ENCODE peak calls at places on chromosomes 1 and 21, in six cellular contexts. One of them, this sample, is unnamed. For H3K27me3, the result is how much of the 10 kb centered on the place peaks cover.

GRCh38 chr21:25977068-25977611 is 193.4 kb downstream of the APP start:
- DNase-seq in IMR-90: no peak
- DNase-seq in right atrium auricular region: no peak
- DNase-seq in left ventricle myocardium inferior: no peak
- DNase-seq in stomach: no peak
- DNase-seq in cardiac muscle cell: no peak
- DNase-seq in this sample: no peak

GRCh38 chr1:204476563-204476962 is 18.0 kb downstream of the PIK3C2B start:
- DNase-seq in stomach: no peak
- DNase-seq in IMR-90: no peak
- DNase-seq in right atrium auricular region: no peak
- DNase-seq in cardiac muscle cell: no peak
- DNase-seq in left ventricle myocardium inferior: no peak
- DNase-seq in this sample: no peak

GRCh38 chr1:45685308-45686080 is 839 bp downstream of the GPBP1L1 start:
- DNase-seq in stomach: no peak
- DNase-seq in IMR-90: peak
- DNase-seq in left ventricle myocardium inferior: no peak
- DNase-seq in cardiac muscle cell: peak
- DNase-seq in right atrium auricular region: no peak
- DNase-seq in this sample: peak

GRCh38 chr1:227891955-227892871 is 55.5 kb downstream of the WNT9A start:
- DNase-seq in right atrium auricular region: peak
- DNase-seq in IMR-90: no peak
- DNase-seq in cardiac muscle cell: no peak
- DNase-seq in left ventricle myocardium inferior: no peak
- DNase-seq in stomach: peak
- DNase-seq in this sample: no peak

GRCh38 chr1:33397994-33398393 is 32.9 kb downstream of the PHC2 start:
- DNase-seq in left ventricle myocardium inferior: no peak
- DNase-seq in stomach: no peak
- DNase-seq in right atrium auricular region: no peak
- DNase-seq in cardiac muscle cell: no peak
- DNase-seq in IMR-90: no peak
- DNase-seq in this sample: no peak

GRCh38 chr21:43025636-43026180 is 49.9 kb downstream of the CBS start:
- DNase-seq in right atrium auricular region: no peak
- DNase-seq in cardiac muscle cell: no peak
- DNase-seq in stomach: no peak
- DNase-seq in left ventricle myocardium inferior: no peak
- DNase-seq in IMR-90: peak
- DNase-seq in this sample: no peak

GRCh38 chr1:41533016-41533730 is 48.7 kb upstream of the EDN2 start:
- DNase-seq in stomach: no peak
- DNase-seq in right atrium auricular region: no peak
- DNase-seq in cardiac muscle cell: peak
- DNase-seq in IMR-90: no peak
- DNase-seq in left ventricle myocardium inferior: no peak
- DNase-seq in this sample: no peak

GRCh38 chr21:43645414-43645891 is 13.8 kb downstream of the HSF2BP start:
- DNase-seq in right atrium auricular region: peak
- DNase-seq in IMR-90: peak
- DNase-seq in cardiac muscle cell: peak
- DNase-seq in left ventricle myocardium inferior: no peak
- DNase-seq in stomach: peak
- DNase-seq in this sample: peak

GRCh38 chr1:39816431-39817090 is 27.9 kb upstream of the BMP8B start:
- DNase-seq in right atrium auricular region: peak
- DNase-seq in cardiac muscle cell: peak
- DNase-seq in stomach: peak
- DNase-seq in left ventricle myocardium inferior: peak
- DNase-seq in IMR-90: peak
- DNase-seq in this sample: peak

GRCh38 chr1:219763321-219763720 is 150.4 kb upstream of the ZC3H11B start:
- DNase-seq in cardiac muscle cell: no peak
- DNase-seq in left ventricle myocardium inferior: no peak
- DNase-seq in stomach: no peak
- DNase-seq in IMR-90: no peak
- DNase-seq in right atrium auricular region: no peak
- DNase-seq in this sample: no peak

GRCh38 chr1:116372186-116372585 is 858 bp upstream of the ATP1A1 start:
- DNase-seq in IMR-90: no peak
- DNase-seq in right atrium auricular region: no peak
- DNase-seq in stomach: no peak
- DNase-seq in left ventricle myocardium inferior: no peak
- DNase-seq in cardiac muscle cell: no peak
- DNase-seq in this sample: no peak

GRCh38 chr21:38925923-38926322 is 120.2 kb downstream of the ETS2 start:
- DNase-seq in right atrium auricular region: peak
- DNase-seq in left ventricle myocardium inferior: peak
- DNase-seq in IMR-90: peak
- DNase-seq in stomach: peak
- DNase-seq in cardiac muscle cell: peak
- DNase-seq in this sample: peak

GRCh38 chr1:202579806-202580205 is 130.4 kb downstream of the SYT2 start:
- DNase-seq in stomach: no peak
- DNase-seq in cardiac muscle cell: no peak
- DNase-seq in left ventricle myocardium inferior: no peak
- DNase-seq in IMR-90: peak
- DNase-seq in right atrium auricular region: no peak
- DNase-seq in this sample: no peak

GRCh38 chr21:44391345-44392091 is 38.1 kb downstream of the TRPM2 start:
- DNase-seq in left ventricle myocardium inferior: peak
- DNase-seq in IMR-90: no peak
- DNase-seq in cardiac muscle cell: no peak
- DNase-seq in right atrium auricular region: peak
- DNase-seq in stomach: peak
- DNase-seq in this sample: no peak

GRCh38 chr1:15290382-15290781 is 43.4 kb downstream of the FHAD1 start:
- DNase-seq in cardiac muscle cell: no peak
- DNase-seq in IMR-90: peak
- DNase-seq in stomach: no peak
- DNase-seq in right atrium auricular region: no peak
- DNase-seq in left ventricle myocardium inferior: no peak
- DNase-seq in this sample: peak

GRCh38 chr1:29197590-29197924 is 15.9 kb upstream of the SRSF4 start:
- DNase-seq in right atrium auricular region: no peak
- DNase-seq in left ventricle myocardium inferior: no peak
- DNase-seq in IMR-90: peak
- DNase-seq in stomach: peak
- DNase-seq in cardiac muscle cell: peak
- DNase-seq in this sample: peak

GRCh38 chr1:22313321-22313720 is 138.3 kb upstream of the ZBTB40 start:
- DNase-seq in stomach: no peak
- DNase-seq in cardiac muscle cell: no peak
- DNase-seq in left ventricle myocardium inferior: no peak
- DNase-seq in right atrium auricular region: no peak
- DNase-seq in IMR-90: no peak
- DNase-seq in this sample: no peak

GRCh38 chr21:42403611-42404231 is at the start of gene UBASH3A:
- DNase-seq in left ventricle myocardium inferior: no peak
- DNase-seq in stomach: no peak
- DNase-seq in cardiac muscle cell: no peak
- DNase-seq in IMR-90: no peak
- DNase-seq in right atrium auricular region: no peak
- DNase-seq in this sample: no peak

GRCh38 chr1:98030483-98030882 is 109.6 kb upstream of the DPYD start:
- DNase-seq in right atrium auricular region: no peak
- DNase-seq in stomach: no peak
- DNase-seq in cardiac muscle cell: no peak
- DNase-seq in left ventricle myocardium inferior: no peak
- DNase-seq in IMR-90: peak
- DNase-seq in this sample: peak

GRCh38 chr1:37483785-37484184 is 9.4 kb downstream of the ZC3H12A start:
- DNase-seq in right atrium auricular region: no peak
- DNase-seq in IMR-90: no peak
- DNase-seq in left ventricle myocardium inferior: no peak
- DNase-seq in cardiac muscle cell: no peak
- DNase-seq in stomach: no peak
- DNase-seq in this sample: no peak

GRCh38 chr21:45618846-45619485 is 24.6 kb upstream of the PCBP3 start:
- DNase-seq in left ventricle myocardium inferior: no peak
- DNase-seq in right atrium auricular region: no peak
- DNase-seq in stomach: no peak
- DNase-seq in cardiac muscle cell: no peak
- DNase-seq in IMR-90: no peak
- DNase-seq in this sample: no peak

GRCh38 chr1:59271861-59272260 is 25.0 kb upstream of the FGGY start:
- DNase-seq in stomach: no peak
- DNase-seq in left ventricle myocardium inferior: no peak
- DNase-seq in right atrium auricular region: no peak
- DNase-seq in cardiac muscle cell: no peak
- DNase-seq in IMR-90: no peak
- DNase-seq in this sample: no peak

DNA sequence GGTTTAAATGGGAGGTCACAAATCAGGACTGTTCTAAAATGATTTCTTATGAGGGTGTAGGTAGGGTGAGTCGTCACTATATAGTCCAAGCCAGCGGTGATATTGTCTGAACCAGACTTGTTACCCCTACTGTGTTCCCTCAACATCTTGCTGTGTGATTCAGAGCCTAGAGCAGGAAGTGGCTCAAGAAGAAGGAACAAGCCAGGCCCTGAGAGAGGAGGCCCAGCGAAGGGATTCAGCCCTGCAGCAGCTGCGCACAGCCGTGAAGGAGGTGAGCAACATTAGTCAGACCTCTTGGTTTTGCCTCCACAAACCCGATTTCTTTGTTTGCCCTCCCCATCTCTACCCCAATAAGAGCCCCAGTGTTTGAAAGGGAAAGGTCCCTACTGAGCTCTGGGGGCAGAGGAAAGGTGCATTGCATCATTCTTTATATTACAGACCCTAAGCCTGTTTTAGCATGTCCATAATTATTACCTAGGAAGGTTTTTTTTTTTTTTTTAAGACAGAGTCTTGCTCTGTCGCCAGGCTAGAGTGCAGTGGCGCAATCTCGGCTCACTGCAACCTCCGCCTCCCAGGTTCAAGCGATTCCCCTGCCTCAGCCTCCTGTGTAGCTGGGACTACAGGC is 5.0 kb upstream of the SH3BGRL3 start:
- DNase-seq in stomach: no peak
- DNase-seq in IMR-90: peak
- DNase-seq in cardiac muscle cell: no peak
- DNase-seq in left ventricle myocardium inferior: no peak
- DNase-seq in right atrium auricular region: no peak
- DNase-seq in this sample: peak
- H3K27me3 ChIP-seq in stomach: under half
- H3K27me3 ChIP-seq in IMR-90: under half
- H3K27me3 ChIP-seq in cardiac muscle cell: under half
- H3K27me3 ChIP-seq in left ventricle myocardium inferior: under half
- H3K27me3 ChIP-seq in right atrium auricular region: under half
- H3K27me3 ChIP-seq in this sample: under half

GRCh38 chr1:43549921-43550597 is 19.4 kb downstream of the PTPRF start:
- DNase-seq in stomach: peak
- DNase-seq in right atrium auricular region: no peak
- DNase-seq in left ventricle myocardium inferior: peak
- DNase-seq in IMR-90: no peak
- DNase-seq in cardiac muscle cell: peak
- DNase-seq in this sample: peak
- H3K4me3 ChIP-seq in stomach: peak
- H3K4me3 ChIP-seq in right atrium auricular region: peak
- H3K4me3 ChIP-seq in left ventricle myocardium inferior: peak
- H3K4me3 ChIP-seq in IMR-90: no peak
- H3K4me3 ChIP-seq in cardiac muscle cell: peak
- H3K4me3 ChIP-seq in this sample: peak

GRCh38 chr1:151720974-151721787 is at the start of gene RIIAD1:
- DNase-seq in cardiac muscle cell: peak
- DNase-seq in IMR-90: no peak
- DNase-seq in left ventricle myocardium inferior: peak
- DNase-seq in right atrium auricular region: no peak
- DNase-seq in stomach: peak
- DNase-seq in this sample: no peak

GRCh38 chr1:151723726-151724370 is 2.5 kb downstream of the RIIAD1 start:
- DNase-seq in left ventricle myocardium inferior: no peak
- DNase-seq in IMR-90: no peak
- DNase-seq in right atrium auricular region: no peak
- DNase-seq in stomach: no peak
- DNase-seq in cardiac muscle cell: no peak
- DNase-seq in this sample: peak

GRCh38 chr1:151720190-151720953 is 950 bp upstream of the RIIAD1 start:
- DNase-seq in cardiac muscle cell: peak
- DNase-seq in left ventricle myocardium inferior: no peak
- DNase-seq in IMR-90: peak
- DNase-seq in right atrium auricular region: no peak
- DNase-seq in stomach: peak
- DNase-seq in this sample: no peak

GRCh38 chr1:151718666-151719065 is 2.1 kb upstream of the CELF3 start:
- DNase-seq in IMR-90: no peak
- DNase-seq in right atrium auricular region: no peak
- DNase-seq in stomach: no peak
- DNase-seq in cardiac muscle cell: no peak
- DNase-seq in left ventricle myocardium inferior: no peak
- DNase-seq in this sample: no peak

DNA sequence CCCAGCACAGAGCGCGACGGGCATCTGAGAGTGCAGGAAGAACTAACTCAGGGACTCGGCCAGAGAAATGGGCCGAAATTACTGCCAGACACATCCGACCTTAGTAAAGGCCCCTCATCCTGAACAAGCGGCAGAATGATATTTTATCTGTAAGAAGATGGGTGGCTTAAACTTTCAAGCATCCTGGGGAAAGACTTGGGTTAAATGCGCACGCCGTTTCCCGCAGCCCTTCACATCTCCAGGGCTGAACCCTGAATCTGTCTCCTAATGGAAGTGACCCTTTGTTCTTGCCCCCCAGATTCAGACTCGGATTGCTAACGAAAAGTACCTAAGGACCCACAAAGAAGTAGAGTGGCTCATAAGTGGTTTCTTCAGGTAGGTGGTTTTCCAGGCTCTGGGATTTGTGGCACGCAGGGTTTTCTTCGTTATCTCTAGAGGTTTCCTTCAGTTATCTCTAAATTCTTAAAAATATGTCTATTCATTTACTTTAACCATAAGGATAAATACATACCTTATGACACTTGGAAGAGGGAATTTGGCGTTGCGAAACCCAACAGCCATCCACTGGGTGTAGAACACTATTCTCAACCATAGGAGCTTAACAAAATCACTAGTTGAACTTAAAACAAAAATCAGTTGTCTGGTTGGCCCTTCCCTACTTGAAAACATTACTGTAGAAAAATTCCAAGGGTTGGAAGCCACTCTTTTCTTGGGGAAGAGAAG is 627 bp downstream of the RIIAD1 start:
- DNase-seq in cardiac muscle cell: no peak
- DNase-seq in stomach: no peak
- DNase-seq in right atrium auricular region: no peak
- DNase-seq in left ventricle myocardium inferior: no peak
- DNase-seq in IMR-90: peak
- DNase-seq in this sample: no peak
- H3K27me3 ChIP-seq in cardiac muscle cell: under half
- H3K27me3 ChIP-seq in stomach: under half
- H3K27me3 ChIP-seq in right atrium auricular region: under half
- H3K27me3 ChIP-seq in left ventricle myocardium inferior: under half
- H3K27me3 ChIP-seq in IMR-90: half or more
- H3K27me3 ChIP-seq in this sample: under half

DNA sequence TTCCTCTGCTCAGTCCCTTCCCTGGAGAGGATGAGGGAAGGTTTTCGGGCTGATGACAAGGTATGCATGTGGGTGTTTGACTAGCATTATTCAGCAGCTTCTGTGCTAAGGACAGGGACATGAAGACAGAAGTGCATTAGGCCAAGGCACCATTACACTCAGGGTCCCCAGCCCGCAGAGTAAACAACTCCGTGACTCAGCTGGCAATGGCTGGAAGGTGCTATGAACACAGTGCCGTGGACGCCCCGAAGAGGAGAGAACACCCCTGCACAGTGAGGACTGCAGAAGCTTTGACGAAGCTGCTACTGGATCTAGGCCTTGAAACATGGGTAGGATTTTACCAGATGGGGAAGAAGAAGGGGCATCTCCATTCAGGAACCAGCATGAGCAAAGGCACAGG is 13.7 kb upstream of the EPS8L3 start:
- DNase-seq in IMR-90: no peak
- DNase-seq in stomach: no peak
- DNase-seq in cardiac muscle cell: no peak
- DNase-seq in left ventricle myocardium inferior: peak
- DNase-seq in right atrium auricular region: no peak
- DNase-seq in this sample: no peak
- H3K4me3 ChIP-seq in IMR-90: no peak
- H3K4me3 ChIP-seq in stomach: no peak
- H3K4me3 ChIP-seq in cardiac muscle cell: no peak
- H3K4me3 ChIP-seq in left ventricle myocardium inferior: no peak
- H3K4me3 ChIP-seq in right atrium auricular region: no peak
- H3K4me3 ChIP-seq in this sample: no peak

This sample was measured in bronchial epithelial cell.